ENCODE peak calls at places on chromosome 3, in ten cellular contexts. X is left ventricle myocardium superior; C is RWPE1; J is A172; B is NT2/D1; G is NCI-H1105; L is stomach; V is ELR; Y is activated CD4-positive, alpha-beta T cell treated with anti-CD3 and anti-CD28 coated beads, Interleukin-2, amount 50 U/mL, for 48 hours; S is LHCN-M2. F is an unnamed sample.

GRCh38 chr3:79081285-79081684 is 686.5 kb downstream of the ROBO1 start:
- DNase-seq in X (no peak), C (no peak), J (no peak), B (no peak), G (no peak), L (no peak), V (no peak), Y (no peak), S (no peak), F (no peak)

GRCh38 chr3:23629181-23629893 is 176.4 kb upstream of the UBE2E1 start:
- DNase-seq in X (no peak), C (no peak), J (peak), B (no peak), G (peak), L (no peak), V (peak), Y (no peak), S (peak), F (no peak)

GRCh38 chr3:63141-63845 is 133.3 kb upstream of the CHL1 start:
- DNase-seq in X (no peak), C (no peak), J (no peak), B (no peak), G (no peak), L (no peak), V (no peak), Y (no peak), S (no peak), F (no peak)

GRCh38 chr3:84946240-84946639 is 12.5 kb upstream of the CADM2 start:
- DNase-seq in X (no peak), C (no peak), J (peak), B (no peak), G (no peak), L (no peak), V (no peak), Y (no peak), S (no peak), F (no peak)

GRCh38 chr3:8554725-8555621 is 53.4 kb downstream of the LMCD1 start:
- DNase-seq in X (peak), C (no peak), J (peak), B (peak), G (no peak), L (no peak), V (no peak), Y (no peak), S (peak), F (no peak)

GRCh38 chr3:162390891-162391290 is 894.3 kb downstream of the OTOL1 start:
- DNase-seq in X (no peak), C (peak), J (peak), B (no peak), G (no peak), L (no peak), V (peak), Y (no peak), S (peak), F (no peak)

GRCh38 chr3:9703736-9704342 is at the start of gene CPNE9:
- DNase-seq in X (no peak), C (no peak), J (no peak), B (no peak), G (no peak), L (no peak), V (no peak), Y (no peak), S (no peak), F (no peak)

GRCh38 chr3:128271536-128272332 is 118.5 kb downstream of the EEFSEC start:
- DNase-seq in X (no peak), C (no peak), J (no peak), B (no peak), G (no peak), L (no peak), V (no peak), Y (no peak), S (no peak), F (no peak)

GRCh38 chr3:142649996-142650693 is 54.0 kb downstream of the PLS1 start:
- DNase-seq in X (no peak), C (no peak), J (no peak), B (no peak), G (peak), L (no peak), V (no peak), Y (no peak), S (peak), F (no peak)

GRCh38 chr3:190646996-190647395 is 133.1 kb downstream of the IL1RAP start:
- DNase-seq in X (no peak), C (no peak), J (no peak), B (no peak), G (no peak), L (no peak), V (no peak), Y (no peak), S (no peak), F (no peak)

GRCh38 chr3:58452176-58452575 is 18.5 kb upstream of the PDHB start:
- DNase-seq in X (no peak), C (no peak), J (no peak), B (no peak), G (no peak), L (no peak), V (no peak), Y (no peak), S (no peak), F (no peak)

GRCh38 chr3:22414239-22414638 is 663.2 kb upstream of the ZNF385D start:
- DNase-seq in X (no peak), C (no peak), J (no peak), B (no peak), G (no peak), L (no peak), V (no peak), Y (no peak), S (no peak), F (no peak)

GRCh38 chr3:62911531-62911930 is 36.3 kb upstream of the CADPS start:
- DNase-seq in X (no peak), C (no peak), J (no peak), B (no peak), G (no peak), L (no peak), V (no peak), Y (no peak), S (no peak), F (no peak)

GRCh38 chr3:81154611-81155143 is 606.8 kb downstream of the GBE1 start:
- DNase-seq in X (no peak), C (no peak), J (no peak), B (no peak), G (no peak), L (no peak), V (no peak), Y (no peak), S (no peak), F (no peak)

GRCh38 chr3:59772416-59773408 is 722.9 kb upstream of the CFAP20DC start:
- DNase-seq in X (no peak), C (no peak), J (no peak), B (no peak), G (no peak), L (no peak), V (no peak), Y (peak), S (no peak), F (peak)

GRCh38 chr3:12658593-12659058 is 5.3 kb downstream of the RAF1 start:
- DNase-seq in X (no peak), C (peak), J (peak), B (no peak), G (no peak), L (no peak), V (peak), Y (no peak), S (peak), F (no peak)

GRCh38 chr3:15295506-15295905 is 36.9 kb downstream of the SH3BP5 start:
- DNase-seq in X (no peak), C (no peak), J (no peak), B (no peak), G (no peak), L (no peak), V (peak), Y (no peak), S (no peak), F (no peak)

GRCh38 chr3:32843504-32844321 is 25.9 kb downstream of the TRIM71 start:
- DNase-seq in X (no peak), C (no peak), J (no peak), B (peak), G (no peak), L (no peak), V (no peak), Y (no peak), S (no peak), F (no peak)

GRCh38 chr3:4174760-4175159 is 128.4 kb upstream of the SETMAR start:
- DNase-seq in X (no peak), C (no peak), J (no peak), B (peak), G (no peak), L (no peak), V (no peak), Y (no peak), S (no peak), F (no peak)

GRCh38 chr3:32106929-32107362 is 526 bp downstream of the GPD1L start:
- DNase-seq in X (peak), C (peak), J (no peak), B (no peak), G (no peak), L (peak), V (peak), Y (no peak), S (no peak), F (peak)

GRCh38 chr3:155388417-155388816 is 94.9 kb upstream of the STRIT1 start:
- DNase-seq in X (no peak), C (no peak), J (no peak), B (no peak), G (no peak), L (no peak), V (no peak), Y (no peak), S (no peak), F (no peak)

GRCh38 chr3:100402150-100402706 is 889 bp downstream of the LNP1 start:
- DNase-seq in X (no peak), C (peak), J (peak), B (no peak), G (peak), L (no peak), V (peak), Y (no peak), S (peak), F (peak)

GRCh38 chr3:10483686-10484345 is 21.6 kb downstream of the ATP2B2 start:
- DNase-seq in X (no peak), C (no peak), J (no peak), B (no peak), G (no peak), L (no peak), V (no peak), Y (no peak), S (no peak), F (no peak)

F was measured in SW480.